ENCODE peak calls at places on chromosomes 11 and 22, in seven cellular contexts. G, L, S, Y, O, U and Z are unnamed samples.

GRCh38 chr11:11148104-11148509 is 204.9 kb downstream of the CSNK2A3 start:
- DNase-seq in O (no peak), U (no peak), L (peak; percentile 66), S (no peak), G (peak; percentile 97), Y (no peak), Z (no peak)

GRCh38 chr11:10659339-10660216 is 34.0 kb downstream of the IRAG1 start:
- DNase-seq in S (peak; percentile 51), L (peak; percentile 78), G (peak; percentile 92), U (no peak), O (peak; percentile 43), Y (peak; percentile 55), Z (no peak)

GRCh38 chr11:111775024-111775710 is 9.0 kb upstream of the PPP2R1B start:
- DNase-seq in S (no peak), O (peak; percentile 64), L (no peak), G (no peak), Y (no peak), U (no peak), Z (no peak)

GRCh38 chr11:41051919-41052630 is 407.4 kb downstream of the LRRC4C start:
- DNase-seq in U (no peak), G (no peak), O (no peak), S (no peak), Y (no peak), L (no peak), Z (no peak)

GRCh38 chr11:293852-294661 is 5.1 kb downstream of the PGGHG start:
- DNase-seq in O (no peak), G (no peak), L (no peak), Y (no peak), U (no peak), S (no peak), Z (no peak)

GRCh38 chr11:2518112-2518982 is 73.5 kb downstream of the KCNQ1 start:
- DNase-seq in G (peak; percentile 49), S (no peak), U (no peak), O (no peak), Y (no peak), L (no peak), Z (no peak)

GRCh38 chr22:20056161-20056560 is 23.9 kb upstream of the DGCR8 start:
- DNase-seq in S (no peak), U (no peak), L (no peak), G (no peak), O (no peak), Y (no peak), Z (no peak)

GRCh38 chr11:94740083-94740974 is 27.8 kb upstream of the AMOTL1 start:
- DNase-seq in L (no peak), U (no peak), O (peak; percentile 20), Y (no peak), S (no peak), G (peak; percentile 66), Z (no peak)

GRCh38 chr11:17894929-17895658 is 117.8 kb downstream of the SERGEF start:
- DNase-seq in L (no peak), G (no peak), O (no peak), U (no peak), Y (no peak), S (no peak), Z (no peak)

GRCh38 chr11:64924910-64925284 is 408 bp downstream of the PPP2R5B start:
- DNase-seq in L (no peak), U (no peak), G (no peak), Y (peak; percentile 51), S (no peak), O (no peak), Z (no peak)

GRCh38 chr11:115377882-115378296 is 126.3 kb downstream of the CADM1 start:
- DNase-seq in O (no peak), L (no peak), Y (no peak), G (no peak), U (no peak), S (no peak), Z (no peak)

GRCh38 chr11:122933434-122933833 is 48.2 kb downstream of the BSX start:
- DNase-seq in L (no peak), S (no peak), G (no peak), U (no peak), O (no peak), Y (no peak), Z (no peak)

GRCh38 chr22:30217698-30218565 is 28.6 kb downstream of the LIF start:
- DNase-seq in G (no peak), L (no peak), Y (no peak), U (no peak), S (no peak), O (no peak), Z (no peak)

GRCh38 chr11:35313066-35313765 is 106.1 kb downstream of the SLC1A2 start:
- DNase-seq in S (no peak), O (no peak), G (no peak), Y (no peak), U (no peak), L (no peak), Z (no peak)

GRCh38 chr11:776459-777287 is 614 bp downstream of the GATD1 start:
- DNase-seq in O (peak; percentile 50), U (no peak), G (peak; percentile 72), S (no peak), L (no peak), Y (peak; percentile 47), Z (peak; percentile 84)

GRCh38 chr22:27605390-27605789 is 196.2 kb downstream of the MN1 start:
- DNase-seq in O (no peak), G (no peak), Y (no peak), S (no peak), U (no peak), L (no peak), Z (no peak)

GRCh38 chr11:1743587-1744136 is 6.7 kb downstream of the IFITM10 start:
- DNase-seq in L (no peak), G (no peak), Y (no peak), O (no peak), U (no peak), S (no peak), Z (no peak)

GRCh38 chr11:100849009-100849913 is 162.2 kb downstream of the ARHGAP42 start:
- DNase-seq in O (no peak), L (peak; percentile 13), G (no peak), U (no peak), S (no peak), Y (no peak), Z (no peak)

GRCh38 chr11:68040121-68040956 is 1.5 kb downstream of the TCIRG1 start:
- DNase-seq in U (no peak), S (peak; percentile 55), L (peak; percentile 65), Y (peak; percentile 51), O (peak; percentile 86), G (peak; percentile 94), Z (peak; percentile 100)

GRCh38 chr11:43021466-43021865 is 290.3 kb upstream of the API5 start:
- DNase-seq in S (no peak), L (no peak), G (peak; percentile 55), U (no peak), O (no peak), Y (no peak), Z (peak; percentile 14)

GRCh38 chr22:47000888-47001287 is 238.4 kb downstream of the TBC1D22A start:
- DNase-seq in U (no peak), Y (no peak), S (no peak), G (no peak), O (no peak), L (no peak), Z (no peak)

GRCh38 chr11:99316761-99317475 is 296.2 kb downstream of the CNTN5 start:
- DNase-seq in U (no peak), Y (no peak), G (no peak), L (peak; percentile 6), S (no peak), O (no peak), Z (no peak)

GRCh38 chr11:19080579-19080993 is 20.1 kb upstream of the MRGPRX2 start:
- DNase-seq in Y (no peak), O (peak; percentile 86), U (no peak), L (peak; percentile 82), G (no peak), S (peak; percentile 80), Z (no peak)

GRCh38 chr11:73047773-73048371 is 94.2 kb downstream of the FCHSD2 start:
- DNase-seq in U (no peak), Y (no peak), O (peak; percentile 23), G (no peak), L (no peak), S (no peak), Z (no peak)

GRCh38 chr22:42368379-42369249 is 63.6 kb downstream of the NFAM1 start:
- DNase-seq in G (no peak), Y (no peak), S (no peak), U (no peak), L (no peak), O (no peak), Z (no peak)

GRCh38 chr11:27397619-27398412 is 34.8 kb upstream of the CCDC34 start:
- DNase-seq in S (no peak), Y (no peak), L (no peak), U (no peak), G (no peak), O (no peak), Z (no peak)

GRCh38 chr11:110966131-110966530 is 253.9 kb upstream of the ARHGAP20 start:
- DNase-seq in Y (no peak), S (no peak), G (no peak), L (no peak), O (no peak), U (no peak), Z (no peak)

GRCh38 chr11:63583288-63583687 is 20.1 kb upstream of the PLAAT2 start:
- DNase-seq in U (no peak), G (no peak), Y (no peak), O (no peak), S (no peak), L (no peak), Z (no peak)

GRCh38 chr11:3225159-3225758 is 6.6 kb upstream of the MRGPRG start:
- DNase-seq in S (no peak), G (peak; percentile 84), Y (no peak), O (no peak), U (no peak), L (no peak), Z (no peak)